ENCODE peak calls at places on chromosomes 13 and 19, in six cellular contexts. K is mucosa of gallbladder; A is WTC11; Q is stimulated activated CD8-positive, alpha-beta memory T cell treated with anti-CD3 and anti-CD28 coated beads, Interleukin-2, amount 100 ng/mL, for 1 hour; R is NCI-H146; E is AG08396. L is an unnamed sample.
A peak's percentile ranks its signal among the peaks of the same experiment; 100 is the strongest.

GRCh38 chr19:37981785-37982475 is 74.9 kb downstream of the SIPA1L3 start:
- DNase-seq in K (peak; percentile 71), A (no peak), Q (no peak), R (no peak), E (no peak), L (no peak)

GRCh38 chr13:95706356-95706755 is 29.4 kb downstream of the DNAJC3 start:
- DNase-seq in K (no peak), A (no peak), Q (no peak), R (no peak), E (no peak), L (no peak)

GRCh38 chr13:36130168-36130541 is 1.0 kb downstream of the DCLK1 start:
- DNase-seq in K (no peak), A (no peak), Q (no peak), R (peak; percentile 69), E (no peak), L (no peak)

GRCh38 chr19:35743640-35744306 is 1.4 kb downstream of the U2AF1L4 start:
- DNase-seq in K (no peak), A (no peak), Q (no peak), R (no peak), E (no peak), L (no peak)

GRCh38 chr19:46766569-46767317 is 20.5 kb upstream of the STRN4 start:
- DNase-seq in K (no peak), A (peak; percentile 78), Q (no peak), R (peak; percentile 64), E (no peak), L (no peak)

GRCh38 chr13:36030670-36031331 is 100.4 kb downstream of the DCLK1 start:
- DNase-seq in K (no peak), A (no peak), Q (no peak), R (no peak), E (no peak), L (no peak)

GRCh38 chr19:38736036-38736412 is 8.2 kb downstream of the CAPN12 start:
- DNase-seq in K (peak; percentile 70), A (peak; percentile 60), Q (no peak), R (peak; percentile 65), E (peak; percentile 58), L (no peak)

GRCh38 chr19:46716013-46716671 is 772 bp downstream of the PRKD2 start:
- DNase-seq in K (no peak), A (peak; percentile 63), Q (no peak), R (no peak), E (peak; percentile 64), L (no peak)

GRCh38 chr13:38496956-38497355 is 147.3 kb downstream of the UFM1 start:
- DNase-seq in K (no peak), A (no peak), Q (no peak), R (peak; percentile 29), E (no peak), L (no peak)

GRCh38 chr19:6720369-6721112 is at the start of gene C3:
- DNase-seq in K (no peak), A (no peak), Q (no peak), R (no peak), E (peak; percentile 63), L (no peak)

GRCh38 chr19:41427647-41428480 is 690 bp upstream of the B3GNT8 start:
- DNase-seq in K (no peak), A (peak; percentile 39), Q (no peak), R (no peak), E (peak; percentile 48), L (no peak)

GRCh38 chr13:76884167-76884566 is 2.0 kb downstream of the KCTD12 start:
- DNase-seq in K (no peak), A (peak; percentile 59), Q (no peak), R (peak; percentile 87), E (peak; percentile 45), L (no peak)

GRCh38 chr13:92487238-92487637 is 739.4 kb upstream of the GPC6 start:
- DNase-seq in K (no peak), A (no peak), Q (no peak), R (no peak), E (no peak), L (no peak)

GRCh38 chr19:35040826-35041547 is 534 bp upstream of the HPN start:
- DNase-seq in K (peak; percentile 82), A (peak; percentile 81), Q (no peak), R (peak; percentile 28), E (peak; percentile 65), L (no peak)

GRCh38 chr13:40786568-40786996 is 2.8 kb upstream of the SLC25A15 start:
- DNase-seq in K (no peak), A (no peak), Q (no peak), R (no peak), E (peak; percentile 56), L (no peak)

GRCh38 chr13:30034448-30034795 is 184.0 kb upstream of the UBL3 start:
- DNase-seq in K (no peak), A (no peak), Q (no peak), R (no peak), E (no peak), L (no peak)

GRCh38 chr13:33761744-33762143 is 56.2 kb upstream of the RFC3 start:
- DNase-seq in K (no peak), A (no peak), Q (no peak), R (peak; percentile 95), E (peak; percentile 8), L (peak; percentile 2)

L was measured in SW 1271.